ENCODE peak calls at places on chromosomes 3 and 15, in eight cellular contexts. S, O, C, I, F, B, V and K are unnamed samples.

GRCh38 chr15:43169888-43170287 is 15.3 kb upstream of the CCNDBP1 start:
- DNase-seq in S (no peak), O (no peak), C (no peak), I (no peak), F (no peak), B (no peak), V (no peak), K (no peak)

GRCh38 chr3:159127021-159127392 is 325.2 kb downstream of the MFSD1 start:
- DNase-seq in S (no peak), O (no peak), C (no peak), I (no peak), F (no peak), B (no peak), V (no peak), K (no peak)

GRCh38 chr3:23944007-23944760 is 902 bp upstream of the NR1D2 start:
- DNase-seq in S (no peak), O (no peak), C (no peak), I (no peak), F (no peak), B (no peak), V (no peak), K (no peak)

GRCh38 chr15:20341901-20342605 is 199.5 kb downstream of the GOLGA6L6 start:
- DNase-seq in S (no peak), O (no peak), C (no peak), I (peak), F (no peak), B (no peak), V (peak), K (no peak)

GRCh38 chr15:31332020-31332680 is 5.5 kb downstream of the KLF13 start:
- DNase-seq in S (no peak), O (no peak), C (no peak), I (no peak), F (no peak), B (no peak), V (no peak), K (no peak)

GRCh38 chr3:183275418-183275817 is 22.4 kb downstream of the B3GNT5 start:
- DNase-seq in S (no peak), O (peak), C (peak), I (no peak), F (no peak), B (peak), V (no peak), K (no peak)

GRCh38 chr3:135090020-135090717 is 295.1 kb downstream of the EPHB1 start:
- DNase-seq in S (no peak), O (no peak), C (peak), I (no peak), F (no peak), B (no peak), V (no peak), K (no peak)

GRCh38 chr3:180229113-180229512 is 192.4 kb upstream of the PEX5L start:
- DNase-seq in S (no peak), O (no peak), C (peak), I (no peak), F (no peak), B (no peak), V (no peak), K (no peak)

GRCh38 chr15:83010709-83011270 is 649 bp downstream of the C15orf40 start:
- DNase-seq in S (peak), O (peak), C (peak), I (peak), F (peak), B (peak), V (peak), K (peak)

GRCh38 chr3:22115581-22115980 is 364.6 kb upstream of the ZNF385D start:
- DNase-seq in S (no peak), O (no peak), C (no peak), I (no peak), F (no peak), B (no peak), V (no peak), K (no peak)

GRCh38 chr3:126472277-126473006 is 3.2 kb downstream of the ZXDC start:
- DNase-seq in S (no peak), O (peak), C (no peak), I (no peak), F (peak), B (peak), V (no peak), K (peak)

GRCh38 chr3:195451373-195452000 is 8.7 kb upstream of the ACAP2 start:
- DNase-seq in S (no peak), O (no peak), C (peak), I (no peak), F (no peak), B (no peak), V (no peak), K (no peak)

GRCh38 chr3:10839167-10839566 is 23.1 kb downstream of the SLC6A11 start:
- DNase-seq in S (no peak), O (no peak), C (no peak), I (peak), F (no peak), B (no peak), V (no peak), K (no peak)

GRCh38 chr15:75799190-75799589 is 44.1 kb upstream of the UBE2Q2 start:
- DNase-seq in S (no peak), O (no peak), C (no peak), I (no peak), F (no peak), B (no peak), V (no peak), K (no peak)

GRCh38 chr15:66757030-66757429 is 55.0 kb downstream of the SMAD6 start:
- DNase-seq in S (no peak), O (no peak), C (no peak), I (no peak), F (no peak), B (no peak), V (no peak), K (no peak)

GRCh38 chr15:99438222-99438592 is 127.6 kb upstream of the MEF2A start:
- DNase-seq in S (no peak), O (no peak), C (no peak), I (peak), F (no peak), B (no peak), V (peak), K (no peak)

GRCh38 chr3:132134611-132135010 is 99.8 kb upstream of the CPNE4 start:
- DNase-seq in S (no peak), O (peak), C (peak), I (no peak), F (no peak), B (no peak), V (no peak), K (no peak)

GRCh38 chr15:101361418-101361817 is 66.4 kb upstream of the SNRPA1 start:
- DNase-seq in S (no peak), O (no peak), C (no peak), I (no peak), F (no peak), B (no peak), V (no peak), K (no peak)